ENCODE peak calls at places on chromosome 16, in nine cellular contexts. C, G, T, D, R, W, Q, Y and B are unnamed samples.

GRCh38 chr16:50879873-50880695 is 138.2 kb downstream of the CYLD start:
- DNase-seq in C (no peak), G (no peak), T (no peak), D (no peak), R (no peak), W (peak), Q (no peak), Y (no peak), B (no peak)

GRCh38 chr16:30761427-30761927 is 385 bp downstream of the CFAP119 start:
- DNase-seq in C (no peak), G (peak), T (peak), D (no peak), R (peak), W (peak), Q (peak), Y (no peak), B (peak)

GRCh38 chr16:67552476-67552875 is 9.8 kb upstream of the CTCF start:
- DNase-seq in C (no peak), G (no peak), T (no peak), D (no peak), R (no peak), W (no peak), Q (no peak), Y (no peak), B (no peak)

GRCh38 chr16:86185089-86185488 is 286.1 kb downstream of the IRF8 start:
- DNase-seq in C (no peak), G (no peak), T (no peak), D (no peak), R (no peak), W (no peak), Q (no peak), Y (no peak), B (no peak)

GRCh38 chr16:75256871-75257343 is 5.5 kb upstream of the BCAR1 start:
- DNase-seq in C (peak), G (no peak), T (peak), D (no peak), R (peak), W (no peak), Q (peak), Y (peak), B (no peak)

GRCh38 chr16:61820398-61820797 is 215.8 kb downstream of the CDH8 start:
- DNase-seq in C (no peak), G (no peak), T (no peak), D (no peak), R (no peak), W (no peak), Q (no peak), Y (no peak), B (no peak)

GRCh38 chr16:81460075-81460474 is 15.5 kb downstream of the CMIP start:
- DNase-seq in C (no peak), G (no peak), T (no peak), D (no peak), R (no peak), W (no peak), Q (no peak), Y (no peak), B (no peak)

GRCh38 chr16:15434425-15435215 is at the start of gene BMERB1:
- DNase-seq in C (peak), G (peak), T (peak), D (no peak), R (peak), W (peak), Q (peak), Y (peak), B (no peak)

GRCh38 chr16:28537076-28537475 is 1.7 kb downstream of the NUPR1 start:
- DNase-seq in C (no peak), G (no peak), T (no peak), D (no peak), R (no peak), W (no peak), Q (no peak), Y (no peak), B (no peak)

GRCh38 chr16:50591800-50592771 is 43.9 kb downstream of the NKD1 start:
- DNase-seq in C (no peak), G (no peak), T (no peak), D (no peak), R (no peak), W (peak), Q (peak), Y (peak), B (no peak)

GRCh38 chr16:27923751-27924150 is 139.8 kb downstream of the GSG1L start:
- DNase-seq in C (no peak), G (no peak), T (no peak), D (no peak), R (no peak), W (no peak), Q (no peak), Y (no peak), B (no peak)

GRCh38 chr16:3009568-3010390 is 2.9 kb upstream of the CLDN9 start:
- DNase-seq in C (peak), G (no peak), T (no peak), D (no peak), R (no peak), W (peak), Q (no peak), Y (no peak), B (no peak)

GRCh38 chr16:57620316-57621231 is 7.9 kb upstream of the ADGRG1 start:
- DNase-seq in C (no peak), G (no peak), T (no peak), D (no peak), R (peak), W (no peak), Q (peak), Y (no peak), B (no peak)

GRCh38 chr16:67560827-67561342 is 1.4 kb upstream of the CTCF start:
- DNase-seq in C (no peak), G (no peak), T (no peak), D (no peak), R (no peak), W (no peak), Q (no peak), Y (no peak), B (no peak)

GRCh38 chr16:77514500-77515225 is 79.8 kb upstream of the ADAMTS18 start:
- DNase-seq in C (no peak), G (no peak), T (no peak), D (no peak), R (no peak), W (no peak), Q (no peak), Y (no peak), B (no peak)

GRCh38 chr16:88527186-88527936 is 42.8 kb upstream of the ZC3H18 start:
- DNase-seq in C (peak), G (peak), T (peak), D (no peak), R (peak), W (peak), Q (no peak), Y (no peak), B (peak)

GRCh38 chr16:2822158-2822495 is 5.1 kb downstream of the PRSS21 start:
- DNase-seq in C (no peak), G (no peak), T (no peak), D (no peak), R (no peak), W (no peak), Q (no peak), Y (no peak), B (no peak)

GRCh38 chr16:48330847-48331204 is 54.4 kb downstream of the SIAH1 start:
- DNase-seq in C (no peak), G (no peak), T (no peak), D (no peak), R (no peak), W (no peak), Q (no peak), Y (no peak), B (no peak)

GRCh38 chr16:23318639-23319038 is 16.5 kb downstream of the SCNN1B start:
- DNase-seq in C (no peak), G (no peak), T (no peak), D (no peak), R (no peak), W (no peak), Q (no peak), Y (no peak), B (no peak)

GRCh38 chr16:51095114-51095872 is 55.8 kb downstream of the SALL1 start:
- DNase-seq in C (no peak), G (no peak), T (no peak), D (no peak), R (no peak), W (no peak), Q (no peak), Y (no peak), B (no peak)

GRCh38 chr16:49021136-49021535 is 260.5 kb downstream of the CBLN1 start:
- DNase-seq in C (peak), G (no peak), T (peak), D (peak), R (no peak), W (no peak), Q (no peak), Y (peak), B (no peak)

GRCh38 chr16:19785512-19786130 is 67.5 kb downstream of the IQCK start:
- DNase-seq in C (no peak), G (no peak), T (no peak), D (no peak), R (no peak), W (no peak), Q (no peak), Y (no peak), B (no peak)

GRCh38 chr16:87043273-87044030 is 273.7 kb downstream of the C16orf95 start:
- DNase-seq in C (peak), G (no peak), T (peak), D (no peak), R (no peak), W (no peak), Q (no peak), Y (peak), B (no peak)

GRCh38 chr16:87186440-87186839 is 130.8 kb downstream of the C16orf95 start:
- DNase-seq in C (no peak), G (no peak), T (no peak), D (no peak), R (no peak), W (no peak), Q (no peak), Y (no peak), B (no peak)

GRCh38 chr16:608019-608418 is 18.2 kb downstream of the RAB40C start:
- DNase-seq in C (no peak), G (no peak), T (no peak), D (no peak), R (no peak), W (no peak), Q (no peak), Y (no peak), B (no peak)

GRCh38 chr16:609984-610383 is 20.1 kb downstream of the RAB40C start:
- DNase-seq in C (no peak), G (no peak), T (no peak), D (no peak), R (no peak), W (no peak), Q (no peak), Y (no peak), B (no peak)

GRCh38 chr16:606656-607307 is 16.9 kb downstream of the RAB40C start:
- DNase-seq in C (no peak), G (no peak), T (no peak), D (no peak), R (no peak), W (no peak), Q (no peak), Y (no peak), B (no peak)

GRCh38 chr16:609316-609715 is 19.4 kb downstream of the RAB40C start:
- DNase-seq in C (no peak), G (no peak), T (no peak), D (no peak), R (no peak), W (no peak), Q (no peak), Y (no peak), B (no peak)

DNA sequence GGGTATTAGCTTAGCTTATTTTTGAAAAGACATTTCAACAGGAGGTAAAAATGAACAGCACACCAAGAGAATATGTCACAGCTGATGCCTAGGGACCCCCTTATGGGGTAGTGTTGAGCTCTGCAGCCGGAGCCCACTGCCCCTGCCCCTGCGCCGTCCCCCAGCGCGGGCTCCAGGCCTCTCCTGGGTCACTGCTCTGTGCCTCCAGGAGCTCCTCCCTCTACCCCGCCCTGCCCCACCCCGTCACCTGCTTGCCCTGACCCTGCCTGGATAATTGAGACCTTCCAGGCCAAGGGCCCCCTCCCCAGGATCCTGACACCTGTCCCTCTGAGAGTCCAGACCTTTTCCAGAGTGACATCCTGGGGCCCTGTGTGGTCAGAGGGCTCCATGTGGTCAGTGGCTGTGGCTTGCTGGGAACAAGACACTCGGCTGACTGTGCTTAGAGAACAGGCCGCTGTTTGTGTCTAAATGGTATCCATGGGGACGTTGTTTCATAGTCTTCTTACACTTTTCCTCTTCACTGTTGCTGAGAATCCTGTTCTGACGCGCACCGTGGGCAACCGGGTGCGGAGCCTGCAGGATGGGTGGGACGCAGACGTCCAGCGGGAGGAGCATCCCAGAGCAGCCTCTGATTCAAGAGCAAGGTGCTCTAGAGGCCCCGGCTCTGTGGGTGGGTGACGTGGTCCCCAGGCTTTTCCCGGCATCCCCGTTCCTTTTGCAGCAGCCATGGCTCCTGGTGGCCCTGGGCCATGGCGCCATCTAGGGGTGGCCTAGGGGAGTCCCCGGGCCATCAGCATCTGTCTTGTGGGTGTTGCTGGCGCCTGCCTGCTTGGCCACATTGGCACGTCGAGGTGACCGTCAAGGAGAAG is 20.0 kb upstream of the WFIKKN1 start:
- DNase-seq in C (no peak), G (peak), T (no peak), D (no peak), R (peak), W (peak), Q (no peak), Y (no peak), B (no peak)
- TF ChIP-seq CTCF in C (peak), G (peak), T (peak), D (peak), R (peak), W (peak), Q (peak), Y (peak), B (peak)

GRCh38 chr16:73326221-73326620 is 278.3 kb upstream of the ZFHX3 start:
- DNase-seq in C (no peak), G (no peak), T (no peak), D (no peak), R (no peak), W (no peak), Q (no peak), Y (no peak), B (no peak)
- TF ChIP-seq CTCF in C (no peak), G (no peak), T (no peak), D (no peak), R (no peak), W (no peak), Q (no peak), Y (no peak), B (no peak)

GRCh38 chr16:80350066-80350465 is 190.7 kb upstream of the DYNLRB2 start:
- DNase-seq in C (no peak), G (no peak), T (no peak), D (no peak), R (no peak), W (no peak), Q (no peak), Y (no peak), B (no peak)
- TF ChIP-seq CTCF in C (no peak), G (no peak), T (no peak), D (no peak), R (no peak), W (no peak), Q (no peak), Y (no peak), B (no peak)

GRCh38 chr16:376817-377418 is 4.9 kb downstream of the PGAP6 start:
- DNase-seq in C (no peak), G (no peak), T (no peak), D (no peak), R (peak), W (no peak), Q (peak), Y (no peak), B (no peak)
- TF ChIP-seq CTCF in C (no peak), G (no peak), T (no peak), D (no peak), R (no peak), W (no peak), Q (no peak), Y (no peak), B (no peak)

GRCh38 chr16:82621796-82622195 is 5.0 kb upstream of the CDH13 start:
- DNase-seq in C (no peak), G (no peak), T (no peak), D (no peak), R (no peak), W (no peak), Q (no peak), Y (no peak), B (no peak)
- TF ChIP-seq CTCF in C (no peak), G (no peak), T (no peak), D (peak), R (no peak), W (peak), Q (peak), Y (no peak), B (no peak)

GRCh38 chr16:4273858-4274291 is 1.1 kb upstream of the TFAP4 start:
- DNase-seq in C (peak), G (no peak), T (peak), D (no peak), R (peak), W (peak), Q (no peak), Y (no peak), B (peak)
- TF ChIP-seq CTCF in C (peak), G (no peak), T (peak), D (peak), R (peak), W (peak), Q (peak), Y (no peak), B (no peak)

GRCh38 chr16:26795184-26795583 is 271.5 kb upstream of the C16orf82 start:
- DNase-seq in C (no peak), G (no peak), T (no peak), D (no peak), R (no peak), W (peak), Q (no peak), Y (no peak), B (no peak)
- TF ChIP-seq CTCF in C (no peak), G (no peak), T (no peak), D (peak), R (no peak), W (no peak), Q (no peak), Y (no peak), B (no peak)

GRCh38 chr16:5042574-5043171 is 8.9 kb upstream of the NAGPA start:
- DNase-seq in C (peak), G (no peak), T (no peak), D (no peak), R (no peak), W (peak), Q (peak), Y (no peak), B (no peak)
- TF ChIP-seq CTCF in C (no peak), G (no peak), T (no peak), D (no peak), R (no peak), W (no peak), Q (peak), Y (no peak), B (no peak)